ENCODE peak calls at places on chromosome 10, in ten cellular contexts. X, S, T, C, K, Q, E, Z, G and H are unnamed samples.

GRCh38 chr10:5685764-5686240 is 1.2 kb downstream of the TASOR2 start:
- DNase-seq in X (peak; percentile 29), G (no peak), T (no peak), Q (no peak), E (no peak), Z (no peak), C (no peak), K (peak; percentile 16), S (no peak), H (no peak)

GRCh38 chr10:64574371-64574770 is 1053.2 kb downstream of the REEP3 start:
- DNase-seq in S (no peak), Q (no peak), K (no peak), E (no peak), C (no peak), Z (no peak), T (no peak), G (no peak), X (no peak), H (no peak)

GRCh38 chr10:99733366-99733765 is 1.3 kb downstream of the CUTC start:
- DNase-seq in C (no peak), S (no peak), T (no peak), Q (no peak), X (no peak), G (no peak), E (no peak), Z (peak; percentile 13), K (no peak), H (no peak)

GRCh38 chr10:75610187-75610586 is 178.8 kb downstream of the LRMDA start:
- DNase-seq in X (no peak), G (no peak), S (no peak), Q (no peak), C (no peak), E (no peak), Z (no peak), K (no peak), T (no peak), H (no peak)

GRCh38 chr10:43871004-43871439 is 222.3 kb upstream of the ZNF32 start:
- DNase-seq in Z (no peak), K (no peak), G (no peak), Q (no peak), S (no peak), X (no peak), C (no peak), E (no peak), T (no peak), H (no peak)

GRCh38 chr10:126250527-126251310 is 137.6 kb downstream of the ADAM12 start:
- DNase-seq in C (no peak), X (peak; percentile 61), Q (no peak), Z (no peak), G (no peak), T (no peak), S (no peak), E (no peak), K (no peak), H (no peak)

GRCh38 chr10:66837335-66837734 is 88.5 kb upstream of the LRRTM3 start:
- DNase-seq in Q (no peak), X (peak; percentile 35), S (no peak), C (no peak), K (no peak), E (no peak), T (peak; percentile 76), Z (no peak), G (no peak), H (no peak)

GRCh38 chr10:103618575-103619423 is 125.3 kb downstream of the NEURL1 start:
- DNase-seq in C (peak; percentile 83), T (peak; percentile 60), G (no peak), Q (peak; percentile 96), E (no peak), X (peak; percentile 74), Z (no peak), S (no peak), K (no peak), H (no peak)

GRCh38 chr10:63713191-63714144 is 192.3 kb downstream of the REEP3 start:
- DNase-seq in Z (peak; percentile 29), Q (no peak), S (no peak), G (peak; percentile 27), E (peak; percentile 56), X (peak; percentile 75), T (peak; percentile 65), C (no peak), K (no peak), H (no peak)

GRCh38 chr10:28047061-28047460 is 48.2 kb upstream of the ODAD2 start:
- DNase-seq in G (no peak), Z (no peak), T (peak; percentile 23), E (no peak), C (no peak), K (no peak), X (no peak), Q (peak; percentile 57), S (no peak), H (no peak)

GRCh38 chr10:17049195-17049594 is 80.4 kb downstream of the CUBN start:
- DNase-seq in K (no peak), X (peak; percentile 44), E (no peak), Q (no peak), G (no peak), T (no peak), S (no peak), C (no peak), Z (no peak), H (no peak)

GRCh38 chr10:90872648-90873020 is 860 bp downstream of the RPP30 start:
- DNase-seq in S (no peak), C (no peak), K (peak; percentile 23), Z (no peak), G (no peak), Q (no peak), X (no peak), E (no peak), T (no peak), H (peak; percentile 10)

GRCh38 chr10:126225672-126226007 is 162.6 kb downstream of the ADAM12 start:
- DNase-seq in Q (no peak), C (no peak), E (no peak), Z (no peak), X (peak; percentile 25), G (no peak), S (no peak), K (no peak), T (no peak), H (no peak)